ENCODE peak calls at places on chromosomes 16 and 17, in four cellular contexts. N is SK-N-SH, V is GM23248, G is transverse colon. Y is an unnamed sample.

GRCh38 chr16:85126731-85127662 is 14.7 kb upstream of the CIBAR2 start:
- DNase-seq in V (peak; percentile 85), N (peak; percentile 87), G (no peak), Y (no peak)

GRCh38 chr16:17177968-17178880 is 292.5 kb downstream of the XYLT1 start:
- DNase-seq in N (no peak), V (peak; percentile 27), G (no peak), Y (peak; percentile 7)

GRCh38 chr17:79566251-79566955 is 44.4 kb downstream of the RBFOX3 start:
- DNase-seq in N (no peak), V (no peak), G (no peak), Y (no peak)

GRCh38 chr17:41505836-41506767 is 690 bp upstream of the KRT13 start:
- DNase-seq in N (no peak), V (no peak), G (no peak), Y (no peak)

GRCh38 chr17:67393809-67394418 is 16.8 kb downstream of the PITPNC1 start:
- DNase-seq in V (no peak), N (no peak), G (no peak), Y (no peak)

GRCh38 chr16:15996432-15997109 is 47.2 kb downstream of the ABCC1 start:
- DNase-seq in V (peak; percentile 87), G (no peak), N (peak; percentile 52), Y (peak; percentile 97)

GRCh38 chr17:8047769-8048110 is 8.9 kb downstream of the ALOX15B start:
- DNase-seq in G (no peak), V (no peak), N (no peak), Y (no peak)

GRCh38 chr17:17125136-17126084 is 80.7 kb downstream of the PLD6 start:
- DNase-seq in G (no peak), N (peak; percentile 72), V (no peak), Y (no peak)

GRCh38 chr16:73036074-73036826 is 11.7 kb downstream of the ZFHX3 start:
- DNase-seq in G (no peak), V (no peak), N (no peak), Y (no peak)

GRCh38 chr16:78362736-78363135 is 263.3 kb downstream of the WWOX start:
- DNase-seq in G (no peak), N (no peak), V (no peak), Y (no peak)

GRCh38 chr17:79956853-79957252 is 78.8 kb downstream of the TBC1D16 start:
- DNase-seq in N (peak; percentile 20), G (no peak), V (no peak), Y (no peak)